ENCODE peak calls at places on chromosome 10, in seven cellular contexts. H is NCI-H1105 treated with DMSO at 0.1 percent for 48 hours; Y is Caco-2; N is astrocyte; Q is M059J; W is GM04504; C is stimulated activated CD4-positive, alpha-beta T cell treated with anti-CD3 and anti-CD28 coated beads, Interleukin-2, amount 100 ng/mL, for 24 hours. T is an unnamed sample.
A peak's percentile ranks its signal among the peaks of the same experiment; 100 is the strongest.

GRCh38 chr10:132516771-132517725 is 20.5 kb upstream of the INPP5A start:
- DNase-seq in H (no peak), Y (peak; percentile 77), N (peak; percentile 93), Q (peak; percentile 97), W (peak; percentile 97), C (no peak), T (peak; percentile 89)

GRCh38 chr10:72893136-72893798 is at the start of gene OIT3:
- DNase-seq in H (no peak), Y (no peak), N (no peak), Q (no peak), W (no peak), C (no peak), T (no peak)

GRCh38 chr10:26225322-26225721 is 8.7 kb downstream of the GAD2 start:
- DNase-seq in H (no peak), Y (no peak), N (no peak), Q (no peak), W (no peak), C (no peak), T (no peak)

GRCh38 chr10:84783386-84783785 is 455.0 kb downstream of the CCSER2 start:
- DNase-seq in H (peak; percentile 56), Y (peak; percentile 57), N (peak; percentile 2), Q (peak; percentile 36), W (no peak), C (no peak), T (peak; percentile 33)

GRCh38 chr10:35135861-35136260 is 9.2 kb downstream of the CREM start:
- DNase-seq in H (no peak), Y (no peak), N (no peak), Q (no peak), W (no peak), C (no peak), T (no peak)

GRCh38 chr10:21617267-21617666 is 83.2 kb downstream of the MLLT10 start:
- DNase-seq in H (no peak), Y (no peak), N (no peak), Q (no peak), W (no peak), C (no peak), T (no peak)

GRCh38 chr10:91860885-91861284 is 48.4 kb downstream of the FGFBP3 start:
- DNase-seq in H (no peak), Y (no peak), N (no peak), Q (no peak), W (no peak), C (no peak), T (no peak)

GRCh38 chr10:79602953-79603352 is 7.8 kb upstream of the SFTPA1 start:
- DNase-seq in H (no peak), Y (no peak), N (no peak), Q (no peak), W (no peak), C (no peak), T (no peak)

GRCh38 chr10:86837663-86838062 is 81.2 kb downstream of the BMPR1A start:
- DNase-seq in H (no peak), Y (no peak), N (no peak), Q (no peak), W (no peak), C (no peak), T (no peak)

GRCh38 chr10:810351-810846 is 120.9 kb upstream of the DIP2C start:
- DNase-seq in H (peak; percentile 27), Y (peak; percentile 59), N (no peak), Q (no peak), W (no peak), C (no peak), T (no peak)

GRCh38 chr10:80168679-80169380 is 36.3 kb downstream of the PLAC9 start:
- DNase-seq in H (no peak), Y (peak; percentile 29), N (no peak), Q (no peak), W (no peak), C (peak; percentile 22), T (no peak)

GRCh38 chr10:89535185-89536012 is at the start of gene SLC16A12:
- DNase-seq in H (no peak), Y (peak; percentile 29), N (no peak), Q (peak; percentile 24), W (no peak), C (peak; percentile 11), T (no peak)

GRCh38 chr10:4671451-4672145 is 154.4 kb upstream of the AKR1E2 start:
- DNase-seq in H (no peak), Y (no peak), N (peak; percentile 83), Q (peak; percentile 81), W (no peak), C (no peak), T (peak; percentile 59)

GRCh38 chr10:93680414-93681047 is 21.9 kb downstream of the FRA10AC1 start:
- DNase-seq in H (peak; percentile 47), Y (peak; percentile 56), N (peak; percentile 4), Q (peak; percentile 50), W (peak; percentile 7), C (no peak), T (peak; percentile 56)

GRCh38 chr10:86045896-86046295 is 320.7 kb downstream of the GRID1 start:
- DNase-seq in H (no peak), Y (no peak), N (no peak), Q (no peak), W (no peak), C (no peak), T (no peak)

GRCh38 chr10:58820862-58821559 is 308.3 kb downstream of the BICC1 start:
- DNase-seq in H (no peak), Y (no peak), N (peak; percentile 72), Q (peak; percentile 57), W (no peak), C (no peak), T (peak; percentile 53)

GRCh38 chr10:68172324-68172723 is 59.6 kb downstream of the ATOH7 start:
- DNase-seq in H (no peak), Y (no peak), N (no peak), Q (no peak), W (no peak), C (no peak), T (peak; percentile 95)

GRCh38 chr10:113093188-113094113 is 143.4 kb downstream of the TCF7L2 start:
- DNase-seq in H (no peak), Y (peak; percentile 49), N (peak; percentile 69), Q (peak; percentile 71), W (no peak), C (no peak), T (peak; percentile 92)

GRCh38 chr10:133207627-133208026 is 22.4 kb upstream of the UTF1 start:
- DNase-seq in H (no peak), Y (no peak), N (no peak), Q (no peak), W (no peak), C (no peak), T (no peak)

GRCh38 chr10:42975558-42976352 is 101.1 kb upstream of the RET start:
- DNase-seq in H (no peak), Y (peak; percentile 50), N (no peak), Q (peak; percentile 25), W (no peak), C (no peak), T (no peak)

GRCh38 chr10:69839696-69840345 is 38.1 kb downstream of the COL13A1 start:
- DNase-seq in H (no peak), Y (no peak), N (peak; percentile 78), Q (peak; percentile 91), W (peak; percentile 45), C (no peak), T (peak; percentile 77)

GRCh38 chr10:70348228-70348850 is 34.1 kb downstream of the LRRC20 start:
- DNase-seq in H (no peak), Y (peak; percentile 68), N (no peak), Q (peak; percentile 26), W (no peak), C (peak; percentile 38), T (peak; percentile 11)

T was measured in renal cortical epithelial cell.